ENCODE peak calls at places on chromosomes 11 and 22, in seven cellular contexts. S is NCI-H146; Y is activated T-helper 1 cell treated with anti-CD3 and anti-CD28 coated beads, Interleukin-12 subunit alpha, Interleukin-12 subunit beta, Interleukin-2, Interleukin-4 antibody, amounts not matched to agents 30 ng/mL and 10 ng/mL and 1 ng/mL, durations not matched to agents 14 hours and 24 hours and 36 hours; N is A549; G is T-cell; K is fibroblast of villous mesenchyme; Q is testis. R is an unnamed sample.

GRCh38 chr22:22111267-22111751 is 128.7 kb upstream of the TOP3B start:
- DNase-seq in S (no peak), Y (peak; percentile 57), N (peak; percentile 42), G (no peak), K (peak; percentile 30), Q (no peak), R (no peak)

GRCh38 chr11:8263109-8263768 is 439 bp downstream of the LMO1 start:
- DNase-seq in S (peak; percentile 16), Y (no peak), N (no peak), G (no peak), K (no peak), Q (no peak), R (no peak)

GRCh38 chr11:75280227-75280671 is 39.7 kb downstream of the TPBGL start:
- DNase-seq in S (peak; percentile 63), Y (peak; percentile 68), N (peak; percentile 79), G (peak; percentile 69), K (peak; percentile 69), Q (peak; percentile 89), R (peak; percentile 83)

GRCh38 chr22:35330258-35330861 is 30.7 kb downstream of the TOM1 start:
- DNase-seq in S (no peak), Y (peak; percentile 50), N (no peak), G (peak; percentile 41), K (peak; percentile 97), Q (peak; percentile 78), R (no peak)

GRCh38 chr22:44133901-44134511 is 46.7 kb upstream of the PARVG start:
- DNase-seq in S (no peak), Y (no peak), N (no peak), G (no peak), K (peak; percentile 33), Q (peak; percentile 36), R (no peak)

GRCh38 chr11:88357323-88358039 is 19.9 kb upstream of the CTSC start:
- DNase-seq in S (no peak), Y (no peak), N (peak; percentile 47), G (no peak), K (peak; percentile 72), Q (no peak), R (no peak)

GRCh38 chr11:75199412-75199955 is 41.1 kb upstream of the TPBGL start:
- DNase-seq in S (no peak), Y (no peak), N (no peak), G (no peak), K (no peak), Q (no peak), R (no peak)

GRCh38 chr11:71488968-71489265 is 35.9 kb downstream of the NADSYN1 start:
- DNase-seq in S (no peak), Y (no peak), N (no peak), G (no peak), K (peak; percentile 3), Q (no peak), R (no peak)

GRCh38 chr11:128506999-128507591 is 80.3 kb downstream of the ETS1 start:
- DNase-seq in S (no peak), Y (no peak), N (peak; percentile 86), G (no peak), K (peak; percentile 98), Q (peak; percentile 60), R (no peak)

GRCh38 chr11:85772700-85773099 is 38.2 kb downstream of the SYTL2 start:
- DNase-seq in S (no peak), Y (no peak), N (no peak), G (no peak), K (peak; percentile 77), Q (no peak), R (no peak)

GRCh38 chr11:76266269-76266668 is 60.0 kb upstream of the WNT11 start:
- DNase-seq in S (no peak), Y (no peak), N (peak; percentile 61), G (no peak), K (peak; percentile 76), Q (no peak), R (no peak)

GRCh38 chr11:68844376-68844775 is 2.7 kb upstream of the CPT1A start:
- DNase-seq in S (no peak), Y (no peak), N (no peak), G (no peak), K (no peak), Q (no peak), R (no peak)

GRCh38 chr11:120819003-120819402 is 204.9 kb upstream of the TBCEL start:
- DNase-seq in S (no peak), Y (no peak), N (no peak), G (no peak), K (no peak), Q (no peak), R (no peak)

GRCh38 chr11:33773399-33774355 is 643 bp downstream of the FBXO3 start:
- DNase-seq in S (peak; percentile 66), Y (peak; percentile 14), N (no peak), G (peak; percentile 55), K (peak; percentile 20), Q (peak; percentile 28), R (peak; percentile 28)

GRCh38 chr11:76670475-76671235 is at the start of gene LRRC32:
- DNase-seq in S (peak; percentile 29), Y (no peak), N (no peak), G (no peak), K (no peak), Q (peak; percentile 68), R (no peak)